ENCODE peak calls at places on chromosomes 16 and 17, in eight cellular contexts. Y is hepatocyte; O is upper lobe of right lung; L is ascending aorta; G is MM.1S; N is CD4-positive, alpha-beta memory T cell; P is cardiac muscle cell; X is kidney. H is an unnamed sample. For H3K9me3, the result is how much of the 10 kb centered on the place peaks cover.

GRCh38 chr17:72516772-72517399 is 396.1 kb downstream of the SOX9 start:
- DNase-seq in G (no peak), L (no peak), P (no peak), Y (peak), N (no peak), X (no peak), O (no peak), H (no peak)

GRCh38 chr17:21019976-21020575 is 22.7 kb downstream of the USP22 start:
- DNase-seq in X (no peak), Y (no peak), G (peak), P (no peak), L (no peak), N (peak), O (peak), H (no peak)

GRCh38 chr17:28338056-28338768 is 2.7 kb downstream of the TNFAIP1 start:
- DNase-seq in O (no peak), L (no peak), Y (no peak), P (no peak), X (peak), N (no peak), G (no peak), H (no peak)

GRCh38 chr17:64028874-64029464 is 8.5 kb upstream of the ICAM2 start:
- DNase-seq in G (peak), O (no peak), L (peak), X (no peak), N (peak), Y (peak), P (peak), H (peak)

GRCh38 chr17:42623732-42624596 is 14.5 kb downstream of the TUBG1 start:
- DNase-seq in O (no peak), L (no peak), G (no peak), P (no peak), N (no peak), Y (peak), X (no peak), H (no peak)

GRCh38 chr17:40538019-40538935 is 27.0 kb downstream of the CCR7 start:
- DNase-seq in L (peak), X (peak), G (no peak), P (no peak), N (no peak), O (peak), Y (no peak), H (no peak)

GRCh38 chr16:28181557-28181914 is 30.2 kb downstream of the XPO6 start:
- DNase-seq in L (peak), Y (peak), G (no peak), X (no peak), P (no peak), N (no peak), O (no peak), H (no peak)

GRCh38 chr17:1469231-1469852 is 13.3 kb upstream of the CRK start:
- DNase-seq in X (no peak), P (peak), G (no peak), N (no peak), O (no peak), Y (no peak), L (no peak), H (no peak)

GRCh38 chr17:42198897-42199296 is 4.6 kb upstream of the GHDC start:
- DNase-seq in P (no peak), N (no peak), O (no peak), L (no peak), Y (no peak), G (no peak), X (no peak), H (no peak)

GRCh38 chr16:5490499-5490898 is 392.9 kb upstream of the EEF2KMT start:
- DNase-seq in Y (peak), X (no peak), O (peak), N (no peak), P (peak), G (peak), L (no peak), H (no peak)

GRCh38 chr17:7263801-7264078 is 1.5 kb upstream of the CLDN7 start:
- DNase-seq in L (no peak), G (no peak), O (no peak), P (no peak), N (no peak), Y (peak), X (no peak), H (no peak)

GRCh38 chr16:85662976-85663830 is 25.6 kb downstream of the GINS2 start:
- DNase-seq in O (no peak), G (no peak), P (no peak), Y (no peak), N (no peak), X (peak), L (no peak), H (no peak)

GRCh38 chr16:22296225-22297113 is 740 bp upstream of the POLR3E start:
- DNase-seq in L (no peak), N (no peak), P (no peak), G (peak), X (no peak), Y (no peak), O (no peak), H (no peak)

GRCh38 chr16:20675488-20676267 is 21.8 kb downstream of the ACSM1 start:
- DNase-seq in O (no peak), N (peak), L (no peak), G (no peak), X (no peak), P (peak), Y (peak), H (peak)

GRCh38 chr17:54727624-54728023 is 173.0 kb upstream of the TOM1L1 start:
- DNase-seq in Y (no peak), L (no peak), O (no peak), P (no peak), G (no peak), X (no peak), N (no peak), H (no peak)

GRCh38 chr17:49851387-49852291 is 3.8 kb upstream of the TAC4 start:
- DNase-seq in Y (peak), O (peak), N (peak), L (peak), G (peak), P (peak), X (peak), H (peak)

GRCh38 chr17:30824002-30824355 is 513 bp downstream of the CRLF3 start:
- DNase-seq in Y (peak), G (no peak), N (no peak), P (no peak), O (no peak), L (no peak), X (no peak), H (no peak)

GRCh38 chr16:54062361-54063346 is 223.9 kb downstream of the IRX3 start:
- DNase-seq in N (no peak), Y (no peak), X (no peak), L (no peak), O (no peak), P (no peak), G (no peak), H (no peak)

GRCh38 chr17:35423761-35424160 is 8.5 kb downstream of the SLFN12 start:
- DNase-seq in O (no peak), X (no peak), N (no peak), P (no peak), L (no peak), G (no peak), Y (no peak), H (no peak)

GRCh38 chr16:88970539-88971065 is 6.4 kb downstream of the CBFA2T3 start:
- DNase-seq in N (no peak), O (no peak), P (peak), L (no peak), Y (no peak), X (no peak), G (no peak), H (no peak)

GRCh38 chr16:89407282-89407924 is 83.0 kb downstream of the ANKRD11 start:
- DNase-seq in Y (no peak), X (peak), P (no peak), N (peak), O (no peak), L (no peak), G (no peak), H (peak)

GRCh38 chr17:3917391-3917931 is 1.2 kb upstream of the P2RX1 start:
- DNase-seq in X (peak), O (peak), P (peak), G (no peak), N (no peak), L (no peak), Y (peak), H (no peak)

GRCh38 chr17:78469443-78469842 is 91.0 kb downstream of the PGS1 start:
- DNase-seq in Y (no peak), O (no peak), G (no peak), N (no peak), X (no peak), L (no peak), P (no peak), H (no peak)

GRCh38 chr17:77391668-77392375 is 251.1 kb downstream of the SEC14L1 start:
- DNase-seq in N (peak), O (no peak), X (no peak), Y (peak), G (no peak), P (no peak), L (peak), H (peak)

GRCh38 chr16:72419638-72420037 is 247.7 kb upstream of the PMFBP1 start:
- DNase-seq in X (no peak), N (no peak), Y (no peak), P (no peak), L (no peak), G (no peak), O (no peak), H (no peak)
- H3K9me3 ChIP-seq in X (under half), N (under half), Y (under half), P (under half), L (under half), G (under half), O (under half), H (under half)

GRCh38 chr17:81918762-81919545 is 978 bp upstream of the SIRT7 start:
- DNase-seq in P (no peak), Y (no peak), X (no peak), G (no peak), N (no peak), O (no peak), L (no peak), H (no peak)

GRCh38 chr17:81920612-81921530 is 2.9 kb upstream of the SIRT7 start:
- DNase-seq in Y (no peak), O (no peak), N (no peak), G (no peak), X (no peak), L (no peak), P (no peak), H (no peak)

GRCh38 chr17:81914103-81914850 is 3.1 kb upstream of the PCYT2 start:
- DNase-seq in Y (no peak), P (no peak), L (no peak), O (no peak), X (no peak), G (no peak), N (no peak), H (no peak)

GRCh38 chr17:81915331-81915730 is 2.6 kb downstream of the SIRT7 start:
- DNase-seq in L (no peak), X (no peak), Y (no peak), G (no peak), N (no peak), O (no peak), P (no peak), H (no peak)

GRCh38 chr17:81917565-81918332 is at the start of gene SIRT7:
- DNase-seq in O (peak), X (peak), Y (peak), G (peak), N (peak), L (peak), P (peak), H (peak)
- H3K4me3 ChIP-seq in O (peak), X (peak), Y (peak), G (peak), N (peak), L (peak), P (peak), H (peak)

DNA sequence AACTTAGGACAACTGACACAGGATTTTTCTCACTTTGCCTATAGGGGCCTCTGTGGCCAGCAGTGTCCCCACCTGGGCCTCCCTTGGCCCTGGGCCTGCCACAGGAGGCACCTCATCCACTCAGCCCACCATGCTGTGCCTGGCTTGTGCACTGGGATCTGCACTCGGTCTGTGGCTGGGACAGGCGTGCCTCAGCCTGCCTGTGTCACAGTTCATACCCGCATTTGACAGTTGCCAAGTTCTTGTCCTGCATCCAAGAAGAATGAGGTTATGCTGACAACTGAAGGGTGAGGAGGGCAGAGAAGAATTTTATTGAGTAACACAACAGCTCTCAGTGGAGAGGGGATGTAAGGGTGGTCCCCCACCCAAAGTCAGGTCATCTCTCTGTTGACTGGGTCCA is 36.0 kb downstream of the ZFP90 start:
- DNase-seq in O (no peak), X (no peak), P (no peak), Y (no peak), N (no peak), L (no peak), G (no peak), H (no peak)
- H3K9me3 ChIP-seq in O (half or more), X (half or more), P (under half), Y (under half), N (under half), L (half or more), G (under half), H (under half)

DNA sequence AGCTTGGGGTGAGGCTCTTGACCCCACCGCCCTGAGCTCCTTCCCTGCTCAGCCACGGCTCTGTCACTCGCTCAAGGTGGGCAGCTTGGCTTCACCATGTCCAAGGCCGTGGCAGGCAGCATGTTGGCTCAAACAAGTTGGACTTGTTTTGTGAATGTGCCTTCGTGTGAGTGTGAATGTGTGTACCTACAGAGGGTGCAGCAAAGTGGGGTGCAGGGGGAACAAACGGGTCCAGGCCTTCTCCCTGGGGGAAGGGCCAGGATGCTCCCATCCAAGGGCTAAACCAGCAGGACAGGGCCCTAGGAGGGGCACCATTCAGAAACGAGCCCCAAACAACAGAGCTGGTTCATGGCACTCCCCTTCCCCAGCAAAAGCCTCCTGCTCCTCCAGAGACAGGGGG is 4.8 kb downstream of the FA2H start:
- DNase-seq in N (no peak), P (no peak), X (no peak), L (no peak), G (no peak), O (peak), Y (no peak), H (no peak)
- H3K4me3 ChIP-seq in N (no peak), P (no peak), X (no peak), L (no peak), G (no peak), O (no peak), Y (no peak), H (no peak)

GRCh38 chr16:71453051-71453450 is 9.0 kb downstream of the ZNF23 start:
- DNase-seq in L (no peak), O (no peak), P (no peak), N (no peak), X (no peak), Y (no peak), G (no peak), H (no peak)
- H3K9me3 ChIP-seq in L (under half), O (under half), P (under half), N (under half), X (half or more), Y (under half), G (under half), H (under half)

DNA sequence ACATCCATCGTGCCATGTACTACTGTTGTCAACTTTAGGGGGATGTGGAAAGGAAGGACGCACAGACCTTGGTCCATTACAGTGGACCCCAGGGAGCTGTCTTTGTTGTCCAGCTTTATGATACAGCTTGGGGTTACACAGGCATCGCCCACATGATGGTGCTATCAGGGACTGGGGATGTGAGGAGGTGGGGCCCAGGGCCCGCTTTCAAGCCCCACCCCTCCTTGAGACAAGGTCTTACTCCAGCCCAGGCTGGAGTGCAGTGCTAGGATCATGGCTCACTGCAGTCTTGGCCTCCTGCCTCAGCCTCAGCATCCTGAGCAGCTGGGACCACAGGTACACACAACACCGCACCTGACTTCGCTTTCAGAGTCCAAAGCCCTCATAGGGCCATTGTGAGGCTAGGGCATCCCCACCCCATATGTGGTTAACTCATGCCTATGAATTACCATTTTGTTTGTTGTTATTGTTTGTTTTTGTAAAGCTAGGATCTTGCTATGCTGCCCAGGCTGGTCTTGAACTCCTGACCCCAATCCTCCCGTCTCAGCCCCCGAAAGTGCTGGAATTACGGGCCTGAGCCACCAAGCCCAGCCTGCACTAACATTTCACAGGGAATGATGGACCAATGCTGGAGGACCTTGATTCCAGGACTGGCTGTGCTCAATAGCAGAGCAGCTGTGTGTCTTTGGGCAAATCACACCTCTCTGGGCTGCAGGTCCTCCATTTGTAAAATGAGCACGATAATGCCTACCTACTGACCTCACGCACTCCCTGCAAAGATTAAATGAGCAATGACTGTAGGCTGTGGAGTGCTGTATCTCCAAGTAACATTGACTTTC is 17.2 kb downstream of the ST3GAL2 start:
- DNase-seq in P (no peak), O (no peak), Y (no peak), L (no peak), X (no peak), N (no peak), G (no peak), H (no peak)
- H3K4me3 ChIP-seq in P (no peak), O (no peak), Y (no peak), L (no peak), X (no peak), N (no peak), G (no peak), H (no peak)

GRCh38 chr16:71449020-71449419 is 7.2 kb upstream of the TLE7 start:
- DNase-seq in P (no peak), N (no peak), G (no peak), X (no peak), L (no peak), Y (no peak), O (no peak), H (no peak)
- H3K9me3 ChIP-seq in P (under half), N (under half), G (under half), X (half or more), L (half or more), Y (under half), O (half or more), H (half or more)

H was measured in naive thymus-derived CD4-positive, alpha-beta T cell.